ENCODE peak calls at places on chromosomes 5 and 9, in ten cellular contexts. One of them, this sample, is unnamed.

GRCh38 chr9:125604189-125604588 is 102.8 kb downstream of the MAPKAP1 start:
- DNase-seq in body of pancreas: no peak
- DNase-seq in Caco-2: no peak
- DNase-seq in stomach: no peak
- DNase-seq in cardiac muscle cell: no peak
- DNase-seq in uterus: no peak
- DNase-seq in thoracic aorta: no peak
- DNase-seq in prostate gland: no peak
- DNase-seq in left ventricle myocardium inferior: no peak
- DNase-seq in AG04449: no peak
- DNase-seq in this sample: no peak

GRCh38 chr9:96344458-96345180 is 38.9 kb downstream of the SLC35D2 start:
- DNase-seq in Caco-2: peak
- DNase-seq in left ventricle myocardium inferior: peak
- DNase-seq in uterus: peak
- DNase-seq in thoracic aorta: no peak
- DNase-seq in prostate gland: no peak
- DNase-seq in body of pancreas: peak
- DNase-seq in cardiac muscle cell: peak
- DNase-seq in AG04449: peak
- DNase-seq in stomach: no peak
- DNase-seq in this sample: peak

GRCh38 chr5:77143998-77144836 is 57.1 kb upstream of the ZBED3 start:
- DNase-seq in prostate gland: peak
- DNase-seq in uterus: peak
- DNase-seq in Caco-2: peak
- DNase-seq in left ventricle myocardium inferior: peak
- DNase-seq in stomach: peak
- DNase-seq in AG04449: peak
- DNase-seq in cardiac muscle cell: peak
- DNase-seq in body of pancreas: peak
- DNase-seq in thoracic aorta: peak
- DNase-seq in this sample: peak

GRCh38 chr9:18059043-18059442 is 414.9 kb upstream of the ADAMTSL1 start:
- DNase-seq in Caco-2: no peak
- DNase-seq in body of pancreas: no peak
- DNase-seq in thoracic aorta: no peak
- DNase-seq in prostate gland: no peak
- DNase-seq in uterus: no peak
- DNase-seq in AG04449: no peak
- DNase-seq in cardiac muscle cell: no peak
- DNase-seq in stomach: no peak
- DNase-seq in left ventricle myocardium inferior: no peak
- DNase-seq in this sample: no peak

GRCh38 chr5:172142709-172143215 is 45.3 kb downstream of the STK10 start:
- DNase-seq in AG04449: no peak
- DNase-seq in stomach: no peak
- DNase-seq in left ventricle myocardium inferior: no peak
- DNase-seq in cardiac muscle cell: no peak
- DNase-seq in prostate gland: no peak
- DNase-seq in Caco-2: peak
- DNase-seq in uterus: no peak
- DNase-seq in body of pancreas: no peak
- DNase-seq in thoracic aorta: no peak
- DNase-seq in this sample: no peak

GRCh38 chr9:133612051-133612450 is 2.9 kb upstream of the FAM163B start:
- DNase-seq in AG04449: no peak
- DNase-seq in cardiac muscle cell: no peak
- DNase-seq in uterus: no peak
- DNase-seq in thoracic aorta: no peak
- DNase-seq in left ventricle myocardium inferior: no peak
- DNase-seq in body of pancreas: no peak
- DNase-seq in prostate gland: no peak
- DNase-seq in Caco-2: no peak
- DNase-seq in stomach: no peak
- DNase-seq in this sample: no peak

GRCh38 chr5:125575561-125576504 is 829.4 kb upstream of the ZNF608 start:
- DNase-seq in thoracic aorta: no peak
- DNase-seq in uterus: peak
- DNase-seq in body of pancreas: peak
- DNase-seq in left ventricle myocardium inferior: no peak
- DNase-seq in AG04449: no peak
- DNase-seq in cardiac muscle cell: peak
- DNase-seq in Caco-2: no peak
- DNase-seq in prostate gland: no peak
- DNase-seq in stomach: no peak
- DNase-seq in this sample: no peak

GRCh38 chr9:34576943-34577634 is 12.4 kb downstream of the CNTFR start:
- DNase-seq in thoracic aorta: no peak
- DNase-seq in uterus: no peak
- DNase-seq in left ventricle myocardium inferior: no peak
- DNase-seq in body of pancreas: peak
- DNase-seq in Caco-2: no peak
- DNase-seq in stomach: no peak
- DNase-seq in prostate gland: no peak
- DNase-seq in AG04449: no peak
- DNase-seq in cardiac muscle cell: peak
- DNase-seq in this sample: no peak

GRCh38 chr5:32712463-32713395 is 1.6 kb downstream of the NPR3 start:
- DNase-seq in Caco-2: no peak
- DNase-seq in thoracic aorta: no peak
- DNase-seq in cardiac muscle cell: no peak
- DNase-seq in body of pancreas: no peak
- DNase-seq in prostate gland: no peak
- DNase-seq in AG04449: no peak
- DNase-seq in left ventricle myocardium inferior: no peak
- DNase-seq in stomach: no peak
- DNase-seq in uterus: no peak
- DNase-seq in this sample: no peak

DNA sequence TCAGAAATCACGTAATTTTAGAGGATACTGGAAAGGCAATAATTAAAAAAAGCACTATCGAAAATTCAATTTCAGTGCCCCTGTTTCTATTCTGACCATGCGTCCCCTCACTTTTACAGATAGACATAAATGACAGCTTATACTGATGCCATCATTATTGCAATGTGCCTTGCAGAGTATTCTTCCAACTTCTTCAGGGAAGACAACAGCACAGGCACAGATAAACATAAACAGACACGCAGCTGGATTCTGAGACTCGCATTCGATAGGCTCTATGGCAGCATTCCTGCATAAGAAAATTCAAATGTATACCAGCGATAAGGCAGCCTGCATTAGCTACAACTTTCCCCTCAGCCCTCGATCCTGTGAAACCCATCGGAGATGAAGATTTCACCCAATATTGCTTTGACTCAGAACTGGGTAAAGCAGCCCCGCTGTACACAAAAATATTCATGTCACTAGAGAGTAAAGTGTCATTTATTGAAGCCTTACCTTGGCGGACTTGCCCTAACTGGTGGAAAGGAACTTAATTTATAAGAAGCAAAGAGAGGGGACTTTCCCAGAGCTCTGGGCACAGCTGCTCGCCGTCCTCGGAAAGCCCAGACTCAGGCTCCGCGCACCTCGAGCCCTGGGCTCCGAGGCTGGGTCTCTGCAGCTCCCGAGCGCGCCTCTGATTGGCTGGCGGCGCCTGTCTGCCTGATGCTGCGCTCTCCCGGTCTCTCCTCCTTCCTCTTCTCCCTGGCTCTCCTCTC is at the start of gene CDH18:
- DNase-seq in body of pancreas: peak
- DNase-seq in AG04449: no peak
- DNase-seq in stomach: peak
- DNase-seq in cardiac muscle cell: peak
- DNase-seq in left ventricle myocardium inferior: peak
- DNase-seq in uterus: no peak
- DNase-seq in Caco-2: peak
- DNase-seq in thoracic aorta: no peak
- DNase-seq in prostate gland: peak
- DNase-seq in this sample: no peak
- H3K4me3 ChIP-seq in body of pancreas: no peak
- H3K4me3 ChIP-seq in AG04449: peak
- H3K4me3 ChIP-seq in stomach: peak
- H3K4me3 ChIP-seq in cardiac muscle cell: peak
- H3K4me3 ChIP-seq in left ventricle myocardium inferior: peak
- H3K4me3 ChIP-seq in uterus: no peak
- H3K4me3 ChIP-seq in Caco-2: no peak
- H3K4me3 ChIP-seq in thoracic aorta: peak
- H3K4me3 ChIP-seq in prostate gland: peak
- H3K4me3 ChIP-seq in this sample: peak

DNA sequence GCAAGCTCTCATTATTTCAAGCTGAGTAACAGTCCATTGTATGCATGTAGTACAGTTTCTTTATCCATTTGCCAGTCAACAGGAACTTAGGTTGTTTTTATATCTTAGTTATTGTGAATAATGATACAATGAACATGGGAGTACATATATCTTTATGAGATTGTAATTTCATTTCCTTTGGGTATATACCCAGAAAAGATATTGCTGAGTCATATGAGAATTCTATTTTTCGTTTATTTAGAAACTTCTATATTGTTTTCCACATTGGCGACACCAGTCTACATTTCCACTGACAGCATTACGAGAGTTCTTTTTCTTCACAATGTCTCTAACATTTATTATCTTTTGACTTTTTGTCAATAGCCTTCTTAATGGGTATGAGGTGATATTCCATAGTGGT is 477.8 kb upstream of the PAPPA start:
- DNase-seq in stomach: no peak
- DNase-seq in left ventricle myocardium inferior: no peak
- DNase-seq in AG04449: no peak
- DNase-seq in prostate gland: no peak
- DNase-seq in body of pancreas: no peak
- DNase-seq in cardiac muscle cell: no peak
- DNase-seq in uterus: no peak
- DNase-seq in Caco-2: no peak
- DNase-seq in thoracic aorta: no peak
- DNase-seq in this sample: no peak
- TF ChIP-seq CTCF in stomach: no peak
- TF ChIP-seq CTCF in left ventricle myocardium inferior: no peak
- TF ChIP-seq CTCF in AG04449: no peak
- TF ChIP-seq CTCF in prostate gland: no peak
- TF ChIP-seq CTCF in body of pancreas: no peak
- TF ChIP-seq CTCF in cardiac muscle cell: no peak
- TF ChIP-seq CTCF in uterus: no peak
- TF ChIP-seq CTCF in Caco-2: no peak
- TF ChIP-seq CTCF in thoracic aorta: no peak
- TF ChIP-seq CTCF in this sample: no peak

GRCh38 chr5:73814234-73814846 is 188.3 kb downstream of the ARHGEF28 start:
- DNase-seq in prostate gland: no peak
- DNase-seq in left ventricle myocardium inferior: no peak
- DNase-seq in Caco-2: no peak
- DNase-seq in thoracic aorta: no peak
- DNase-seq in stomach: no peak
- DNase-seq in AG04449: no peak
- DNase-seq in uterus: no peak
- DNase-seq in cardiac muscle cell: no peak
- DNase-seq in body of pancreas: no peak
- DNase-seq in this sample: no peak

GRCh38 chr5:73815631-73816030 is 189.6 kb downstream of the ARHGEF28 start:
- DNase-seq in prostate gland: no peak
- DNase-seq in left ventricle myocardium inferior: no peak
- DNase-seq in uterus: no peak
- DNase-seq in stomach: no peak
- DNase-seq in cardiac muscle cell: no peak
- DNase-seq in thoracic aorta: no peak
- DNase-seq in Caco-2: no peak
- DNase-seq in body of pancreas: no peak
- DNase-seq in AG04449: no peak
- DNase-seq in this sample: no peak

GRCh38 chr5:73816656-73817420 is 190.8 kb downstream of the ARHGEF28 start:
- DNase-seq in uterus: no peak
- DNase-seq in thoracic aorta: no peak
- DNase-seq in body of pancreas: no peak
- DNase-seq in left ventricle myocardium inferior: no peak
- DNase-seq in prostate gland: no peak
- DNase-seq in AG04449: peak
- DNase-seq in Caco-2: no peak
- DNase-seq in stomach: no peak
- DNase-seq in cardiac muscle cell: no peak
- DNase-seq in this sample: no peak

GRCh38 chr5:73812457-73812856 is 186.5 kb downstream of the ARHGEF28 start:
- DNase-seq in left ventricle myocardium inferior: no peak
- DNase-seq in cardiac muscle cell: no peak
- DNase-seq in stomach: no peak
- DNase-seq in Caco-2: no peak
- DNase-seq in thoracic aorta: no peak
- DNase-seq in prostate gland: no peak
- DNase-seq in uterus: no peak
- DNase-seq in body of pancreas: no peak
- DNase-seq in AG04449: no peak
- DNase-seq in this sample: no peak

GRCh38 chr5:73812962-73813588 is 187.1 kb downstream of the ARHGEF28 start:
- DNase-seq in stomach: no peak
- DNase-seq in prostate gland: peak
- DNase-seq in thoracic aorta: no peak
- DNase-seq in cardiac muscle cell: no peak
- DNase-seq in Caco-2: peak
- DNase-seq in body of pancreas: peak
- DNase-seq in left ventricle myocardium inferior: no peak
- DNase-seq in uterus: peak
- DNase-seq in AG04449: no peak
- DNase-seq in this sample: no peak
- H3K4me3 ChIP-seq in stomach: no peak
- H3K4me3 ChIP-seq in prostate gland: peak
- H3K4me3 ChIP-seq in thoracic aorta: no peak
- H3K4me3 ChIP-seq in cardiac muscle cell: no peak
- H3K4me3 ChIP-seq in Caco-2: peak
- H3K4me3 ChIP-seq in body of pancreas: no peak
- H3K4me3 ChIP-seq in left ventricle myocardium inferior: no peak
- H3K4me3 ChIP-seq in uterus: peak
- H3K4me3 ChIP-seq in AG04449: no peak
- H3K4me3 ChIP-seq in this sample: no peak

GRCh38 chr9:74643303-74643933 is 146.3 kb downstream of the RORB start:
- DNase-seq in Caco-2: no peak
- DNase-seq in stomach: no peak
- DNase-seq in cardiac muscle cell: no peak
- DNase-seq in prostate gland: no peak
- DNase-seq in left ventricle myocardium inferior: no peak
- DNase-seq in uterus: no peak
- DNase-seq in body of pancreas: no peak
- DNase-seq in AG04449: no peak
- DNase-seq in thoracic aorta: no peak
- DNase-seq in this sample: no peak

GRCh38 chr9:74642376-74642775 is 145.2 kb downstream of the RORB start:
- DNase-seq in stomach: no peak
- DNase-seq in cardiac muscle cell: no peak
- DNase-seq in AG04449: no peak
- DNase-seq in Caco-2: no peak
- DNase-seq in left ventricle myocardium inferior: no peak
- DNase-seq in prostate gland: no peak
- DNase-seq in uterus: no peak
- DNase-seq in body of pancreas: no peak
- DNase-seq in thoracic aorta: no peak
- DNase-seq in this sample: no peak

GRCh38 chr9:74644015-74644414 is 146.9 kb downstream of the RORB start:
- DNase-seq in cardiac muscle cell: no peak
- DNase-seq in left ventricle myocardium inferior: no peak
- DNase-seq in thoracic aorta: no peak
- DNase-seq in body of pancreas: no peak
- DNase-seq in stomach: no peak
- DNase-seq in AG04449: no peak
- DNase-seq in prostate gland: no peak
- DNase-seq in Caco-2: no peak
- DNase-seq in uterus: no peak
- DNase-seq in this sample: no peak

GRCh38 chr9:74639112-74639511 is 142.0 kb downstream of the RORB start:
- DNase-seq in uterus: no peak
- DNase-seq in left ventricle myocardium inferior: no peak
- DNase-seq in body of pancreas: no peak
- DNase-seq in AG04449: no peak
- DNase-seq in cardiac muscle cell: no peak
- DNase-seq in thoracic aorta: no peak
- DNase-seq in Caco-2: no peak
- DNase-seq in stomach: no peak
- DNase-seq in prostate gland: no peak
- DNase-seq in this sample: no peak
- TF ChIP-seq CTCF in uterus: no peak
- TF ChIP-seq CTCF in left ventricle myocardium inferior: no peak
- TF ChIP-seq CTCF in body of pancreas: no peak
- TF ChIP-seq CTCF in AG04449: no peak
- TF ChIP-seq CTCF in cardiac muscle cell: no peak
- TF ChIP-seq CTCF in thoracic aorta: no peak
- TF ChIP-seq CTCF in Caco-2: no peak
- TF ChIP-seq CTCF in stomach: no peak
- TF ChIP-seq CTCF in prostate gland: no peak
- TF ChIP-seq CTCF in this sample: no peak